ENCODE peak calls at places on chromosomes 5 and 9, in four cellular contexts. O is IMR-90, H is H9, B is H1. W is an unnamed sample.

GRCh38 chr5:154276932-154277331 is 86.4 kb downstream of the GALNT10 start:
- DNase-seq in O (peak), H (no peak), B (no peak), W (no peak)

GRCh38 chr9:88433583-88434240 is 45.5 kb downstream of the SPIN1 start:
- DNase-seq in O (peak), H (no peak), B (no peak), W (peak)

GRCh38 chr5:133969654-133970324 is 1.4 kb upstream of the C5orf15 start:
- DNase-seq in O (peak), H (no peak), B (no peak), W (no peak)

GRCh38 chr5:111480346-111480745 is 32.0 kb downstream of the STARD4 start:
- DNase-seq in O (no peak), H (no peak), B (no peak), W (no peak)

GRCh38 chr9:69035438-69036316 is at the start of gene FXN:
- DNase-seq in O (peak), H (peak), B (peak), W (peak)

GRCh38 chr5:146623009-146623408 is 107.0 kb upstream of the GPR151 start:
- DNase-seq in O (no peak), H (no peak), B (no peak), W (no peak)

GRCh38 chr5:31573494-31573893 is 41.4 kb downstream of the C5orf22 start:
- DNase-seq in O (no peak), H (no peak), B (no peak), W (no peak)

GRCh38 chr5:64214152-64214551 is 48.5 kb downstream of the RNF180 start:
- DNase-seq in O (no peak), H (no peak), B (no peak), W (no peak)

GRCh38 chr5:95390812-95391492 is at the start of gene FAM81B:
- DNase-seq in O (peak), H (no peak), B (no peak), W (peak)

GRCh38 chr5:61330341-61330878 is 1.6 kb upstream of the ZSWIM6 start:
- DNase-seq in O (peak), H (peak), B (peak), W (peak)

GRCh38 chr9:696332-697090 is 145.0 kb upstream of the DMRT1 start:
- DNase-seq in O (peak), H (no peak), B (no peak), W (peak)

GRCh38 chr5:132458226-132458560 is 32.4 kb downstream of the IRF1 start:
- DNase-seq in O (peak), H (no peak), B (no peak), W (no peak)

GRCh38 chr5:55454282-55454681 is 80.5 kb downstream of the PLPP1 start:
- DNase-seq in O (no peak), H (no peak), B (no peak), W (no peak)

GRCh38 chr9:136947955-136948510 is 3.0 kb downstream of the C8G start:
- DNase-seq in O (peak), H (peak), B (peak), W (peak)

GRCh38 chr5:126808619-126809018 is 31.7 kb downstream of the LMNB1 start:
- DNase-seq in O (peak), H (no peak), B (no peak), W (no peak)

GRCh38 chr9:36899406-36899805 is 134.7 kb downstream of the PAX5 start:
- DNase-seq in O (no peak), H (peak), B (no peak), W (no peak)

GRCh38 chr5:149371296-149371962 is 7.7 kb downstream of the IL17B start:
- DNase-seq in O (peak), H (peak), B (peak), W (peak)

GRCh38 chr5:10632110-10632903 is 68.4 kb downstream of the ANKRD33B start:
- DNase-seq in O (peak), H (no peak), B (no peak), W (peak)

GRCh38 chr9:76441551-76442322 is 17.2 kb upstream of the GCNT1 start:
- DNase-seq in O (peak), H (no peak), B (no peak), W (peak)

GRCh38 chr9:129514497-129514867 is 106.4 kb downstream of the C9orf50 start:
- DNase-seq in O (no peak), H (no peak), B (no peak), W (no peak)

GRCh38 chr9:22036866-22037626 is 27.9 kb upstream of the CDKN2B start:
- DNase-seq in O (peak), H (no peak), B (no peak), W (no peak)

GRCh38 chr9:105281926-105282325 is 37.5 kb downstream of the SLC44A1 start:
- DNase-seq in O (no peak), H (no peak), B (no peak), W (no peak)

GRCh38 chr9:118262191-118262590 is 558.0 kb downstream of the TLR4 start:
- DNase-seq in O (no peak), H (no peak), B (no peak), W (no peak)

GRCh38 chr5:149362541-149362940 is 4.7 kb downstream of the PCYOX1L start:
- DNase-seq in O (no peak), H (no peak), B (no peak), W (no peak)

GRCh38 chr5:107251151-107251550 is 419.6 kb downstream of the EFNA5 start:
- DNase-seq in O (no peak), H (no peak), B (no peak), W (no peak)

GRCh38 chr5:759781-760362 is 24.7 kb downstream of the ZDHHC11B start:
- DNase-seq in O (no peak), H (peak), B (no peak), W (no peak)

GRCh38 chr5:125412561-125413535 is 666.4 kb upstream of the ZNF608 start:
- DNase-seq in O (peak), H (peak), B (peak), W (peak)

GRCh38 chr9:27053369-27054057 is 48.0 kb upstream of the LRRC19 start:
- DNase-seq in O (peak), H (no peak), B (no peak), W (no peak)

GRCh38 chr5:179262126-179262920 is 82.9 kb downstream of the ADAMTS2 start:
- DNase-seq in O (no peak), H (peak), B (peak), W (no peak)

GRCh38 chr9:130731355-130731754 is 37.8 kb downstream of the EXOSC2 start:
- DNase-seq in O (no peak), H (no peak), B (no peak), W (no peak)

GRCh38 chr9:6680797-6681146 is 35.2 kb upstream of the GLDC start:
- DNase-seq in O (peak), H (no peak), B (no peak), W (no peak)

GRCh38 chr5:31731710-31732301 is 92.9 kb downstream of the PDZD2 start:
- DNase-seq in O (no peak), H (no peak), B (no peak), W (no peak)

GRCh38 chr9:72991772-72992171 is 38.9 kb upstream of the ALDH1A1 start:
- DNase-seq in O (no peak), H (no peak), B (no peak), W (no peak)

GRCh38 chr5:153562189-153562588 is 71.7 kb downstream of the GRIA1 start:
- DNase-seq in O (peak), H (no peak), B (no peak), W (peak)

GRCh38 chr5:159849437-159850191 is 66.7 kb upstream of the ADRA1B start:
- DNase-seq in O (peak), H (no peak), B (no peak), W (no peak)

GRCh38 chr9:135176284-135176683 is 88.8 kb downstream of the OLFM1 start:
- DNase-seq in O (no peak), H (no peak), B (no peak), W (no peak)
- H3K23ac ChIP-seq in O (no peak), H (no peak), B (no peak), W (no peak)

DNA sequence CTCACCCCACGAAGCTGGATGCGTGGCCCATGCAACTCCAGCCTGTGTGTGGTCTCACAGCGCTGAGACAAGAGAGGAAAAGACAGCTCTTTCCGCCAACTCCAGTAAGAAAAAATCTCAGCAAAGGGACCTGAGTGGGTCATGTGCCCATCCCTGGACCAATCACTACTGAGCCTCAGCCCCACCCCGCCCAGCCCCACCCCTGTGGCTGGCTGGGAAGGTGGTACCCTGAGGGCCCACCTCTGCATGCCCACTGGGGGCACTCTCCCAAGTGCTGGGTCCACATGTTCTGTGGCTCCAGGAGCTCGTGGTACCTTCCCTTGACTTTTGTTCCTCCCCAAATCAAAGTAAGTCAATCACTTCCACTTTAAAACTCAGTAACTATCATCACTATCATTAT is 105.1 kb upstream of the SMIM23 start:
- DNase-seq in O (no peak), H (peak), B (no peak), W (peak)
- H3K56ac ChIP-seq in O (no peak), H (no peak), B (no peak), W (no peak)

DNA sequence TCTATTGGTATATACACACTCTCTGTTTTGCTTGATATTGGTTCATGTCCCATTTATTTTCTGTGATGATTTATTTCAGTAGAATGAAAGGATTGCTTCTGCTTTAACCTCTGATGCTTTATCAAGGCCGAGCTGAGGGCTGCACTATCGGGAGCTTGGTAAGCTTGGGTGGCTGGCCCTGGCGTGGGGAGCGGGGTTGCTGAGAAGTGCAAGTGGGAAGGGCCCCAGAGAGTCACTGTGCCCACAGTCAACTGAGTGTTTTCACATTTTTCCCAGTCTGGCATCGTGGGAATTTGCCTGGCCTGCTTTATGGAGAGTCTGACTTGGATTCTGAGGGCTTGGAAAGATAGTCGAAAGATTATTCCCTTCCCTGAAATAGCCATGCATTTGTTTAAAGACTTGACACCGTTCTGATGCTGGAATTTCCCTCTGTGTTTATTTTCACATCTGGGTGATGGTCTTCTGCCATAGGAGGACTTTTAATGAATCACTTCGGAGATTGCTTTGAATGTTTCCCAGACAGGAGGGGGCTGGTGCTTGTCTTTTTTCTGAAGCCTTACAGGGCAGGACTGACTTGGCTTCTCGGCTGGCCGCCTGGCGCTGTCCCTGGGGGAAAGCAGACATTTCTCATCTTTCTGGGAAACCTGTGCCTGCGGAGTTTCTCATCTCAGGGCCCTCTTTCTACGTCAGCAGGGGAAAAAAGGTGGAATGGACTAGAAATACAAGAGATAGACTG is 139.0 kb downstream of the BOD1 start:
- DNase-seq in O (peak), H (no peak), B (no peak), W (no peak)
- H3K9ac ChIP-seq in O (peak), H (no peak), B (no peak), W (no peak)

GRCh38 chr9:98926016-98926415 is 17.7 kb upstream of the COL15A1 start:
- DNase-seq in O (peak), H (no peak), B (no peak), W (no peak)

GRCh38 chr9:98921740-98922139 is 22.0 kb upstream of the COL15A1 start:
- DNase-seq in O (no peak), H (no peak), B (no peak), W (no peak)

GRCh38 chr9:98924971-98925820 is 18.5 kb upstream of the COL15A1 start:
- DNase-seq in O (no peak), H (no peak), B (no peak), W (no peak)

GRCh38 chr9:98922721-98923435 is 20.8 kb upstream of the COL15A1 start:
- DNase-seq in O (peak), H (no peak), B (no peak), W (no peak)

DNA sequence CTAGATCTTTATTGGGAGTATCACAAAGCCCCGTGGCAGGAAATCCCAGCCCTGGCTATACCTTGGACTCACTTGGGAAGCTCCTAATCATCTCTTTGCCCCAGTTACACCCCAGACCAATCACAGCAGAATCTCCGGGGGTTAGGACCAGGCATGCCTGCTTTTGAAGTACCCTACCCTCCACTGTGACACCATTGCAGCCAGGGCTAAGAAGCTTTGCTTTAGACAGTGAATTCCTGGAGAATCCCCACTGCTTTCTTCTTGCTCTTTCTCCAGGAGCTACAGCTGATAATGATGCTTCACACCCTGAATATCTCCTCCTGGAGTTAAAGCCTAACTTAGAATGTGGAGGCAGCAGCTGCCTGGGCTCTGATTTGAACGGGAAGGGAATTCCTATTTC is 20.0 kb upstream of the COL15A1 start:
- DNase-seq in O (no peak), H (no peak), B (no peak), W (peak)
- H3K23ac ChIP-seq in O (peak), H (no peak), B (no peak), W (no peak)

GRCh38 chr5:173263566-173263965 is 28.6 kb upstream of the NKX2-5 start:
- DNase-seq in O (no peak), H (no peak), B (no peak), W (no peak)
- H3K56ac ChIP-seq in O (no peak), H (no peak), B (no peak), W (no peak)

GRCh38 chr5:177455036-177455660 is 8.5 kb downstream of the PRR7 start:
- DNase-seq in O (peak), H (peak), B (peak), W (peak)
- H3K9ac ChIP-seq in O (peak), H (peak), B (peak), W (peak)

DNA sequence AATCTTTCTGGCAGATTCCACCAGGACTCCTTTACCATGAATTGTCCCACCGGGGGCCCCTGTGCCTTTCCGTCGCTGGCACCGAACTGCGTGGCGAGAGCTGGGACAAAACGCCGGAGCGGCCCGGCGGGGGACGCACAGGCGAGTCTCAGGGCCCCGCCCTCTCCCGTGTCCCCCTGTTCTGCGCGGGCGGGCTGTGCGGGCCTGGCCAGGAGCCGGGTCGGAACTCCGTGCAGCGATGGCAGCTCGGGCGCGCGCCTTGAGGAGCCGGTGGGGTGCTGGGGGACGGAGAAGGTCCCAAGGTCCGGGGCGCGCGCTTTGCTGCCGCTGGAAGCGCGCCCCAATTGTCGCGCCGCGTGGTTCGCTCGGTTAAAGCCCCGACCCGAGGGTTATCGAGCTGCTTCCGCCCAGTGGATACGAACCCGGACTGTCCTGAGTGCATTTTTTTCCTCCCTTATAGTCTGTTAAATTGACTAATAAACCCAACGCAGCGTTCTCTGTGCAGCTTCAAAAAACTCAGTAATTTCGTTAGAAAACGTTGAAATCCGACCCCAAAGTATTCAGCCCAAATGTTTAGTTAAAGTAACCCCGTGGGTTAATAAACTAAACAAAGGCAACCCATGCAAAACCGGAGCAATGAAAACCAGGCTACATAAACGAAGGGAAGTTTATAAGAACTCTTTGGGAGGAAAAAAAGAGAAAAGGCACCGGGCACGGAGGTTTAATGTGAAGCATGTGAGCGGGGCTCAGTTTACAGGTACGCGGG is 125.4 kb downstream of the TMEM174 start:
- DNase-seq in O (peak), H (no peak), B (peak), W (no peak)
- H3K23ac ChIP-seq in O (peak), H (no peak), B (no peak), W (no peak)

DNA sequence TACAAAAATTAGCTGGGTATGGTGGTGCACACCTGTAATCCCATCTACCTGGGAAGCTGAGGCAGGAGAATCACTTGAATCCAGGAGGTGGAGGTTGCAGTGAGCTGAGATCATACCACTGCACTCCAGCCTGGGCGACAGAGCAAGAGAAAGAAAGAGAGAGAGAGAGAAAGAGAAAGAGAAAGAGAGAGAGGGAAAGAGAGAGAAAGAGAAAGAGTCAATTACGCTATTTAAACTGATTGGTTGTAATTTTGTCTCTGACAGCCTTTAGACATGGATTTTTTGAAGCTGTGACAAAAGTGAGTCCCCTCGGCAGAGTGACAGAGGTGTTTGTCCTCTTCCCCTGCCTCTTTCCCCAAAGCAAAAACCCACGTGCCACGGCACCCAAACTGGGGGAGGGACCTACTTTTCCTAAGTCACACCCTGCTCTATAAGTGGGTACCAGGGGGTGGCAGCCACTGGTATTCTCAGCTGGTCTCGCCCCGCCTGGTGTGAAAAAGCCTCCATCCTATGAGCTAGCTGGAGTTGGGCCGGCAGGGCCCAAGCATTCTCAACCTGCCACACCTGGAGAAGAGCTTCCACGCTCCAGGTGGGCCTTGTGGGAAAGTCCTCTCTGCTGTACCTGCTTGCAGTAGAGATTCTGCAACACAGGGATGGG is 3.4 kb upstream of the CFAP157 start:
- DNase-seq in O (no peak), H (no peak), B (no peak), W (no peak)
- H3K56ac ChIP-seq in O (no peak), H (no peak), B (no peak), W (no peak)